ENCODE peak calls at places on chromosomes 7 and 10, in six cellular contexts. W is cardiac fibroblast, E is lower leg skin, N is hepatocyte, H is HFF-Myc, T is cardiac muscle cell. C is an unnamed sample.

GRCh38 chr10:72455889-72456588 is 101.3 kb upstream of the DNAJB12 start:
- DNase-seq in W (peak), E (no peak), N (no peak), H (no peak), T (peak), C (no peak)

GRCh38 chr7:138665249-138665648 is 35.9 kb downstream of the SVOPL start:
- DNase-seq in W (no peak), E (no peak), N (peak), H (no peak), T (no peak), C (no peak)

GRCh38 chr7:16129431-16130126 is 291.8 kb downstream of the CRPPA start:
- DNase-seq in W (peak), E (no peak), N (no peak), H (peak), T (peak), C (peak)

GRCh38 chr7:80053098-80053497 is 81.5 kb upstream of the GNAI1 start:
- DNase-seq in W (no peak), E (no peak), N (peak), H (no peak), T (no peak), C (no peak)

GRCh38 chr10:94053639-94053932 is 59.9 kb downstream of the PLCE1 start:
- DNase-seq in W (peak), E (no peak), N (no peak), H (no peak), T (no peak), C (no peak)

GRCh38 chr10:18043607-18044006 is 91.9 kb downstream of the SLC39A12 start:
- DNase-seq in W (no peak), E (no peak), N (no peak), H (no peak), T (no peak), C (no peak)

GRCh38 chr7:47669178-47669878 is 87.4 kb upstream of the TNS3 start:
- DNase-seq in W (peak), E (peak), N (peak), H (peak), T (peak), C (peak)

GRCh38 chr10:58755688-58756087 is 243.0 kb downstream of the BICC1 start:
- DNase-seq in W (peak), E (no peak), N (peak), H (no peak), T (peak), C (peak)

GRCh38 chr7:112777406-112777805 is 12.8 kb downstream of the TMEM168 start:
- DNase-seq in W (no peak), E (no peak), N (no peak), H (no peak), T (no peak), C (no peak)

GRCh38 chr10:54559498-54559897 is 241.5 kb downstream of the PCDH15 start:
- DNase-seq in W (peak), E (no peak), N (no peak), H (no peak), T (no peak), C (no peak)

GRCh38 chr7:92612501-92612900 is 22.3 kb upstream of the FAM133B start:
- DNase-seq in W (no peak), E (no peak), N (no peak), H (no peak), T (no peak), C (no peak)

GRCh38 chr10:93393231-93393630 is 88.9 kb downstream of the MYOF start:
- DNase-seq in W (no peak), E (no peak), N (no peak), H (no peak), T (no peak), C (no peak)

GRCh38 chr7:107890493-107890961 is 456 bp upstream of the DLD start:
- DNase-seq in W (no peak), E (no peak), N (no peak), H (no peak), T (no peak), C (peak)

GRCh38 chr7:131774419-131775220 is 218.2 kb upstream of the PODXL start:
- DNase-seq in W (peak), E (no peak), N (no peak), H (no peak), T (peak), C (no peak)

GRCh38 chr10:86316990-86317389 is 49.6 kb downstream of the GRID1 start:
- DNase-seq in W (no peak), E (peak), N (no peak), H (no peak), T (no peak), C (no peak)

GRCh38 chr7:13724631-13725566 is 264.6 kb downstream of the ETV1 start:
- DNase-seq in W (no peak), E (no peak), N (no peak), H (no peak), T (no peak), C (no peak)

GRCh38 chr7:19368540-19368939 is 223.3 kb upstream of the FERD3L start:
- DNase-seq in W (peak), E (no peak), N (no peak), H (no peak), T (peak), C (no peak)

GRCh38 chr7:34190299-34190698 is 285.0 kb downstream of the BMPER start:
- DNase-seq in W (no peak), E (no peak), N (no peak), H (no peak), T (no peak), C (no peak)

GRCh38 chr7:50781371-50781770 is 1.3 kb downstream of the GRB10 start:
- DNase-seq in W (no peak), E (no peak), N (no peak), H (no peak), T (no peak), C (no peak)

GRCh38 chr7:107661081-107661864 is 645 bp downstream of the SLC26A4 start:
- DNase-seq in W (peak), E (peak), N (peak), H (no peak), T (peak), C (peak)

GRCh38 chr10:76301950-76302349 is 870.5 kb downstream of the LRMDA start:
- DNase-seq in W (no peak), E (no peak), N (peak), H (no peak), T (no peak), C (no peak)

GRCh38 chr7:81507231-81507630 is 262.6 kb downstream of the HGF start:
- DNase-seq in W (no peak), E (no peak), N (no peak), H (no peak), T (no peak), C (no peak)

GRCh38 chr7:4650471-4651047 is 31.5 kb upstream of the FOXK1 start:
- DNase-seq in W (peak), E (no peak), N (peak), H (no peak), T (peak), C (no peak)

GRCh38 chr7:2497500-2498336 is 21.5 kb upstream of the GRIFIN start:
- DNase-seq in W (no peak), E (no peak), N (peak), H (no peak), T (no peak), C (peak)

GRCh38 chr10:6201511-6201975 is 1.2 kb upstream of the PFKFB3 start:
- DNase-seq in W (peak), E (peak), N (peak), H (no peak), T (peak), C (peak)

DNA sequence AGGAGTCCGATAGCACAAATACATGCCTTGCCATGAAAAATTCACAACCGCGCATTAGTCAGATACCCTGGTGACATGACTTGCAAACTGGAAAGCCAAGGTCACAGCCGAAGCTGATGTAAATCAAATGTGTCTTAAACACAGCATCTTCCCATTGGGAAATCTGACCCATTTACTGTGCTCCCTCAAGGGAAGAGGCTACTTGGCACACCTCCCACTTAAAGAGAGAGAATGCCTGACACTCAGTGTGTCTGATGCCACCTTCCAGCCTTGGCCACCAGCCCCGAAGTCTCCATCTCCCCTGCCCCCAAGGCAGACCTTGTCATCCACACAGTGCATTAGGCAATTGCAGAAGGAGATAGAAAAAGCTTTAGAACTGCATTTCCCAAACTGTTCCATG is 871.9 kb upstream of the AUTS2 start:
- DNase-seq in W (no peak), E (no peak), N (no peak), H (no peak), T (no peak), C (no peak)
- H3K4me3 ChIP-seq in W (no peak), E (no peak), N (no peak), H (no peak), T (no peak), C (no peak)

DNA sequence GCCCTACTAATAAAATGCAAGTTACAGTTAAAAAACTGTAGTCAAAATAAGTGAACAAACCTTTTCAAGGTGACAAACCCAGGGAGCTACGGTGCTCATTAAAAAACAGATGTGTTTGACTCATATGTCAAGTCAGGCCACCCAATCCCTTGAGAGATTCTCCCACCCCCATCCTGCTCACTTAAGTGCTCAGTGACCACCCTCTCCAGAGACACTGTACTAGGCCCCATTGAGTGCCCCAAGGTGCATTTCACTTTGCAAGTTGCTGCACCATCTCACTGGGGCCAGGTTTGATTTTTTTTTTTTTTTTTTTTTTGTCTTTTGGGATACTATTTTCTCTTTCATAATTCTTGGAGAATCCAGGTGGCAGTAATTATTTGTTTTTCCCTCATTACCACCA is 1.9 kb downstream of the ERV3-1 start:
- DNase-seq in W (no peak), E (no peak), N (no peak), H (no peak), T (peak), C (no peak)
- H3K4me3 ChIP-seq in W (no peak), E (no peak), N (no peak), H (no peak), T (no peak), C (no peak)

DNA sequence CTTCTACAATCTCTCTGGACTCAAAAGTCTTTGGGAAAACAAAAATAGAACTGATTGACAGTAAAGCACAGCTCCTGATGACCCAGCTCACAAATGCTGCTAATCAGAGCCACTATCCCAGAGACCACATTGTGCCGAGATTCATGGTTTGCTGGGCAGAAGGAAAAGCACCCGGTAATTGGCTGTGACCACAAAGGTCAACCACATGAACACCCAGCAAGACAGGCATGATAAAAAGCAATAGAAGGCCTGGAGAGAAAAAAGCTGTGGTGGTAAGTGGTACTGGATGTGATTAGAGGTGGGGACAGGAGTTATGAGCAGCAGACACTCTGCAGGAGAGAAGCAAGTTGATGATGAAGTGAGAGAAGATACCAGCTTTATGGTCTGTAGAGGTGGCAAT is 44.0 kb upstream of the ZNRF2 start:
- DNase-seq in W (peak), E (no peak), N (no peak), H (no peak), T (peak), C (no peak)
- H3K4me3 ChIP-seq in W (no peak), E (no peak), N (no peak), H (no peak), T (no peak), C (no peak)

DNA sequence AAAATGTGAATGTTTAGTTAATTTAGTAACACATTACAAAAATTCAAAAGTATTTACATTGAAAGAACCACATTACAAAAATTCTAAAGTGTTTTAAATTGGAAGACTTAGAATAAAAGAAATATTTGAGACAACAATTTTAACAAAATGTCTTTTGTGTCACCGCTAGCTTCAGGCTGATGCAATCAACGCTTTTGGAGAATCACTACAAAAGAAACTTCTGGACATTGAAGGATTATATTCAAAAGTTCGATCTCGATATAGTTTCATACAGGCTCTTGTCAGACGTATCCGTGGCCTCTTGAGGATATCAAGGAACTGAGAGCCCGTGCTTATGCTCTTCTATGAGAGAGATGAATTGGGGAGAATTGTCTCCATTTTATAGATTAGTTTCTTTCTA is 14.1 kb upstream of the STMP1 start:
- DNase-seq in W (no peak), E (no peak), N (no peak), H (no peak), T (no peak), C (no peak)
- H3K4me3 ChIP-seq in W (no peak), E (no peak), N (no peak), H (no peak), T (no peak), C (no peak)

GRCh38 chr7:127948936-127949335 is 82.3 kb downstream of the LRRC4 start:
- DNase-seq in W (no peak), E (no peak), N (no peak), H (no peak), T (no peak), C (no peak)
- H3K4me3 ChIP-seq in W (no peak), E (no peak), N (no peak), H (no peak), T (no peak), C (no peak)

GRCh38 chr10:60570941-60571340 is 181.3 kb upstream of the ANK3 start:
- DNase-seq in W (no peak), E (no peak), N (no peak), H (no peak), T (no peak), C (no peak)
- H3K4me3 ChIP-seq in W (no peak), E (no peak), N (no peak), H (no peak), T (peak), C (no peak)

GRCh38 chr10:49542353-49542752 is 3.4 kb upstream of the ERCC6 start:
- DNase-seq in W (no peak), E (no peak), N (no peak), H (no peak), T (no peak), C (no peak)
- H3K4me3 ChIP-seq in W (no peak), E (no peak), N (no peak), H (no peak), T (no peak), C (no peak)